ENCODE peak calls at places on chromosomes 5 and 9, in six cellular contexts. One of them, this sample, is unnamed.
A peak's percentile ranks its signal among the peaks of the same experiment; 100 is the strongest.

GRCh38 chr9:136587145-136587943 is 41.5 kb upstream of the NOTCH1 start:
- DNase-seq in cardiac muscle cell: peak; percentile 93
- DNase-seq in mesenteric fat pad: no peak
- DNase-seq in NCI-H1436: no peak
- DNase-seq in GM03348: peak; percentile 78
- DNase-seq in NCI-H1105: no peak
- DNase-seq in this sample: peak; percentile 91

GRCh38 chr5:74243634-74244033 is 396.9 kb downstream of the ENC1 start:
- DNase-seq in cardiac muscle cell: peak; percentile 38
- DNase-seq in mesenteric fat pad: no peak
- DNase-seq in NCI-H1436: no peak
- DNase-seq in GM03348: no peak
- DNase-seq in NCI-H1105: no peak
- DNase-seq in this sample: no peak

GRCh38 chr5:124927735-124928134 is 181.3 kb upstream of the ZNF608 start:
- DNase-seq in cardiac muscle cell: peak; percentile 63
- DNase-seq in mesenteric fat pad: no peak
- DNase-seq in NCI-H1436: no peak
- DNase-seq in GM03348: no peak
- DNase-seq in NCI-H1105: no peak
- DNase-seq in this sample: no peak

GRCh38 chr5:177603631-177604030 is 3.7 kb downstream of the B4GALT7 start:
- DNase-seq in cardiac muscle cell: no peak
- DNase-seq in mesenteric fat pad: no peak
- DNase-seq in NCI-H1436: no peak
- DNase-seq in GM03348: no peak
- DNase-seq in NCI-H1105: no peak
- DNase-seq in this sample: no peak

GRCh38 chr9:93224591-93224990 is 40.7 kb downstream of the WNK2 start:
- DNase-seq in cardiac muscle cell: no peak
- DNase-seq in mesenteric fat pad: no peak
- DNase-seq in NCI-H1436: no peak
- DNase-seq in GM03348: no peak
- DNase-seq in NCI-H1105: peak; percentile 69
- DNase-seq in this sample: no peak

GRCh38 chr5:80930940-80931339 is 29.2 kb upstream of the RASGRF2 start:
- DNase-seq in cardiac muscle cell: no peak
- DNase-seq in mesenteric fat pad: no peak
- DNase-seq in NCI-H1436: no peak
- DNase-seq in GM03348: no peak
- DNase-seq in NCI-H1105: no peak
- DNase-seq in this sample: no peak

GRCh38 chr9:98709968-98710965 is 1.5 kb upstream of the GABBR2 start:
- DNase-seq in cardiac muscle cell: peak; percentile 82
- DNase-seq in mesenteric fat pad: peak; percentile 33
- DNase-seq in NCI-H1436: no peak
- DNase-seq in GM03348: peak; percentile 74
- DNase-seq in NCI-H1105: no peak
- DNase-seq in this sample: no peak

GRCh38 chr5:36552626-36553393 is 53.6 kb upstream of the SLC1A3 start:
- DNase-seq in cardiac muscle cell: no peak
- DNase-seq in mesenteric fat pad: no peak
- DNase-seq in NCI-H1436: no peak
- DNase-seq in GM03348: no peak
- DNase-seq in NCI-H1105: no peak
- DNase-seq in this sample: no peak

GRCh38 chr9:6149315-6149714 is 66.3 kb upstream of the IL33 start:
- DNase-seq in cardiac muscle cell: peak; percentile 45
- DNase-seq in mesenteric fat pad: no peak
- DNase-seq in NCI-H1436: no peak
- DNase-seq in GM03348: no peak
- DNase-seq in NCI-H1105: no peak
- DNase-seq in this sample: peak; percentile 14

GRCh38 chr5:27325513-27325912 is 287.1 kb upstream of the CDH9 start:
- DNase-seq in cardiac muscle cell: peak; percentile 18
- DNase-seq in mesenteric fat pad: no peak
- DNase-seq in NCI-H1436: no peak
- DNase-seq in GM03348: no peak
- DNase-seq in NCI-H1105: no peak
- DNase-seq in this sample: no peak

GRCh38 chr9:94937214-94937903 is 210.9 kb downstream of the AOPEP start:
- DNase-seq in cardiac muscle cell: peak; percentile 92
- DNase-seq in mesenteric fat pad: no peak
- DNase-seq in NCI-H1436: no peak
- DNase-seq in GM03348: peak; percentile 85
- DNase-seq in NCI-H1105: no peak
- DNase-seq in this sample: no peak

GRCh38 chr5:33257807-33258491 is 182.8 kb upstream of the TARS1 start:
- DNase-seq in cardiac muscle cell: peak; percentile 79
- DNase-seq in mesenteric fat pad: no peak
- DNase-seq in NCI-H1436: no peak
- DNase-seq in GM03348: peak; percentile 68
- DNase-seq in NCI-H1105: no peak
- DNase-seq in this sample: no peak

GRCh38 chr5:112417931-112418358 is 1.1 kb downstream of the EPB41L4A start:
- DNase-seq in cardiac muscle cell: peak; percentile 57
- DNase-seq in mesenteric fat pad: no peak
- DNase-seq in NCI-H1436: no peak
- DNase-seq in GM03348: no peak
- DNase-seq in NCI-H1105: no peak
- DNase-seq in this sample: peak; percentile 61

GRCh38 chr5:131997026-131997726 is 14.3 kb downstream of the ACSL6 start:
- DNase-seq in cardiac muscle cell: no peak
- DNase-seq in mesenteric fat pad: no peak
- DNase-seq in NCI-H1436: no peak
- DNase-seq in GM03348: no peak
- DNase-seq in NCI-H1105: no peak
- DNase-seq in this sample: no peak

GRCh38 chr9:86405926-86406325 is 51.7 kb upstream of the TUT7 start:
- DNase-seq in cardiac muscle cell: peak; percentile 86
- DNase-seq in mesenteric fat pad: no peak
- DNase-seq in NCI-H1436: no peak
- DNase-seq in GM03348: peak; percentile 74
- DNase-seq in NCI-H1105: no peak
- DNase-seq in this sample: no peak

This sample was measured in heart right ventricle.